ENCODE peak calls at places on chromosomes 12 and 14, in four cellular contexts. C, P, N and K are unnamed samples.

GRCh38 chr12:122013136-122013535 is 8.5 kb upstream of the BCL7A start:
- ATAC-seq in C (no peak), N (no peak), P (no peak), K (no peak)

GRCh38 chr12:47547077-47547476 is 158.8 kb downstream of the RPAP3 start:
- ATAC-seq in C (no peak), P (no peak), N (no peak), K (no peak)

GRCh38 chr12:103758310-103759089 is 82.5 kb downstream of the NT5DC3 start:
- ATAC-seq in N (no peak), C (no peak), P (no peak), K (peak; percentile 8)

GRCh38 chr14:49875640-49876198 is 17.2 kb upstream of the ARF6 start:
- ATAC-seq in C (no peak), P (no peak), N (no peak), K (no peak)

GRCh38 chr12:9669534-9669933 is at the start of gene CLEC2D:
- ATAC-seq in P (no peak), N (no peak), C (peak; percentile 90), K (no peak)

GRCh38 chr14:72644038-72644437 is 249.9 kb downstream of the DPF3 start:
- ATAC-seq in C (no peak), P (no peak), N (no peak), K (no peak)

GRCh38 chr14:90349729-90350128 is 18.0 kb upstream of the NRDE2 start:
- ATAC-seq in P (no peak), C (peak; percentile 35), N (no peak), K (no peak)

GRCh38 chr12:92002673-92003382 is 142.8 kb downstream of the BTG1 start:
- ATAC-seq in C (no peak), P (no peak), N (peak; percentile 74), K (no peak)

GRCh38 chr12:98578821-98579220 is 14.7 kb upstream of the SLC25A3 start:
- ATAC-seq in P (no peak), N (no peak), C (no peak), K (no peak)

GRCh38 chr12:106480259-106480658 is 102.5 kb upstream of the RFX4 start:
- ATAC-seq in N (no peak), P (no peak), C (no peak), K (no peak)

GRCh38 chr14:78123650-78124253 is 46.4 kb upstream of the NRXN3 start:
- ATAC-seq in C (no peak), N (no peak), P (no peak), K (no peak)

GRCh38 chr12:66500841-66501240 is 178.0 kb downstream of the GRIP1 start:
- ATAC-seq in C (peak; percentile 57), N (no peak), P (no peak), K (no peak)

GRCh38 chr14:72868500-72868899 is 25.4 kb downstream of the DPF3 start:
- ATAC-seq in C (no peak), N (no peak), P (no peak), K (no peak)

GRCh38 chr14:101839236-101839635 is 77.7 kb downstream of the PPP2R5C start:
- ATAC-seq in P (no peak), C (peak; percentile 79), N (no peak), K (no peak)

GRCh38 chr12:93851245-93851665 is 174.1 kb downstream of the CRADD start:
- ATAC-seq in P (no peak), N (no peak), C (no peak), K (no peak)

GRCh38 chr12:120962487-120963054 is 15.8 kb upstream of the HNF1A start:
- ATAC-seq in N (no peak), P (no peak), C (no peak), K (no peak)

GRCh38 chr12:42759622-42760273 is 170.2 kb upstream of the PRICKLE1 start:
- ATAC-seq in C (no peak), N (peak; percentile 31), P (peak; percentile 77), K (peak; percentile 90)

GRCh38 chr12:42760550-42760949 is 171.0 kb upstream of the PRICKLE1 start:
- ATAC-seq in P (no peak), N (no peak), C (no peak), K (no peak)

GRCh38 chr12:42757735-42758134 is 168.2 kb upstream of the PRICKLE1 start:
- ATAC-seq in P (no peak), C (no peak), N (no peak), K (no peak)

GRCh38 chr12:42758806-42759205 is 169.3 kb upstream of the PRICKLE1 start:
- ATAC-seq in P (no peak), C (no peak), N (no peak), K (no peak)

GRCh38 chr12:42756841-42757661 is 167.5 kb upstream of the PRICKLE1 start:
- ATAC-seq in C (peak; percentile 84), P (no peak), N (peak; percentile 97), K (no peak)
- TF ChIP-seq POLR2A in C (no peak), P (no peak), N (no peak), K (no peak)

GRCh38 chr12:6428326-6428725 is 16.4 kb upstream of the CD27 start:
- ATAC-seq in N (no peak), C (no peak), P (no peak), K (no peak)
- TF ChIP-seq POLR2A in N (no peak), C (no peak), P (no peak), K (no peak)

DNA sequence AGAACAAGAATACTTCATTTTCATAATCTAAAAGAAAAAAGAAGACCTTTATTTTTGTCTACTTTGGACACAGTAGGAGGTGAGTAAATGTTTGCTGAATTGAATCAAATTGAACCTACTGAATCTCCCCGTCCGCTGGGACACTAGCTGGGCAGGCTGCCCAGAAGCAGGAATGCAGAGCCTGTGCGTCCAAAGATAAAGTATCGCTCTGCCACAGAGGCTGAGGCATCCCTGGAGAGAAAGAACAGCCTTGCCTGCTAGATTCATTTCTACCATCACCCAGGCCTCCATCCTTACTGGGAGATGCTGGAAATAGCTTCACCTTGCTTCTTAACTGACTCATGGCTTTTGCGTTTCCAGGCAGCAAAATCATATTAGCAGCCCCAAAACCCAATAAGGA is 64.1 kb upstream of the TSPAN11 start:
- ATAC-seq in P (no peak), C (no peak), N (no peak), K (no peak)
- TF ChIP-seq POLR2A in P (no peak), C (no peak), N (no peak), K (no peak)

GRCh38 chr14:23301288-23301968 is 1.2 kb downstream of the PPP1R3E start:
- ATAC-seq in N (peak; percentile 85), C (peak; percentile 90), P (peak; percentile 94), K (peak; percentile 90)
- TF ChIP-seq POLR2A in N (no peak), C (peak; percentile 78), P (no peak), K (peak; percentile 69)

GRCh38 chr12:2890388-2891239 is at the start of gene TULP3:
- ATAC-seq in C (peak; percentile 99), P (peak; percentile 99), N (peak; percentile 99), K (peak; percentile 98)
- TF ChIP-seq POLR2A in C (peak; percentile 89), P (no peak), N (peak; percentile 85), K (peak; percentile 76)